ENCODE peak calls at places on chromosomes 12 and 14, in four cellular contexts. One of them, this sample, is unnamed.

GRCh38 chr12:8045952-8046944 is 13.7 kb downstream of the FOXJ2 start:
- DNase-seq in foreskin fibroblast: peak
- DNase-seq in RWPE1: peak
- DNase-seq in testis: peak
- DNase-seq in this sample: peak

GRCh38 chr14:80663541-80663940 is 278.0 kb downstream of the CEP128 start:
- DNase-seq in testis: no peak
- DNase-seq in RWPE1: no peak
- DNase-seq in foreskin fibroblast: no peak
- DNase-seq in this sample: no peak

GRCh38 chr14:106879241-106879640 is 1352.9 kb downstream of the TMEM121 start:
- DNase-seq in foreskin fibroblast: no peak
- DNase-seq in RWPE1: no peak
- DNase-seq in testis: peak
- DNase-seq in this sample: no peak

GRCh38 chr12:52050116-52050770 is 999 bp upstream of the NR4A1 start:
- DNase-seq in testis: no peak
- DNase-seq in foreskin fibroblast: no peak
- DNase-seq in RWPE1: no peak
- DNase-seq in this sample: no peak

GRCh38 chr12:109719123-109720022 is 5.7 kb downstream of the FAM222A start:
- DNase-seq in foreskin fibroblast: peak
- DNase-seq in testis: no peak
- DNase-seq in RWPE1: no peak
- DNase-seq in this sample: no peak

GRCh38 chr12:25347716-25348261 is 97.1 kb upstream of the KRAS start:
- DNase-seq in RWPE1: no peak
- DNase-seq in testis: no peak
- DNase-seq in foreskin fibroblast: no peak
- DNase-seq in this sample: no peak

GRCh38 chr12:21451529-21451928 is 14.1 kb downstream of the PYROXD1 start:
- DNase-seq in testis: no peak
- DNase-seq in RWPE1: no peak
- DNase-seq in foreskin fibroblast: no peak
- DNase-seq in this sample: no peak

GRCh38 chr14:91929700-91930099 is 17.8 kb downstream of the FBLN5 start:
- DNase-seq in RWPE1: peak
- DNase-seq in foreskin fibroblast: peak
- DNase-seq in testis: no peak
- DNase-seq in this sample: no peak

GRCh38 chr12:82574191-82574590 is 112.5 kb upstream of the TMTC2 start:
- DNase-seq in foreskin fibroblast: no peak
- DNase-seq in testis: no peak
- DNase-seq in RWPE1: no peak
- DNase-seq in this sample: no peak

GRCh38 chr12:21502164-21502496 is 541 bp downstream of the GOLT1B start:
- DNase-seq in testis: peak
- DNase-seq in RWPE1: peak
- DNase-seq in foreskin fibroblast: peak
- DNase-seq in this sample: no peak

GRCh38 chr12:12007001-12007712 is 63.6 kb upstream of the BCL2L14 start:
- DNase-seq in foreskin fibroblast: no peak
- DNase-seq in testis: no peak
- DNase-seq in RWPE1: no peak
- DNase-seq in this sample: no peak

GRCh38 chr14:48417715-48418500 is 742.5 kb upstream of the MDGA2 start:
- DNase-seq in testis: no peak
- DNase-seq in RWPE1: no peak
- DNase-seq in foreskin fibroblast: no peak
- DNase-seq in this sample: no peak

GRCh38 chr12:109717390-109718357 is 4.0 kb downstream of the FAM222A start:
- DNase-seq in RWPE1: no peak
- DNase-seq in testis: no peak
- DNase-seq in foreskin fibroblast: no peak
- DNase-seq in this sample: no peak

GRCh38 chr14:95518045-95518751 is 1.7 kb upstream of the SYNE3 start:
- DNase-seq in foreskin fibroblast: no peak
- DNase-seq in RWPE1: no peak
- DNase-seq in testis: peak
- DNase-seq in this sample: no peak

GRCh38 chr12:1350055-1350933 is 244.1 kb downstream of the FBXL14 start:
- DNase-seq in RWPE1: peak
- DNase-seq in foreskin fibroblast: peak
- DNase-seq in testis: no peak
- DNase-seq in this sample: no peak

GRCh38 chr14:95697764-95698163 is 11.5 kb downstream of the TCL1B start:
- DNase-seq in foreskin fibroblast: no peak
- DNase-seq in RWPE1: no peak
- DNase-seq in testis: no peak
- DNase-seq in this sample: no peak

GRCh38 chr12:56787498-56787897 is 24.4 kb downstream of the HSD17B6 start:
- DNase-seq in RWPE1: no peak
- DNase-seq in foreskin fibroblast: no peak
- DNase-seq in testis: no peak
- DNase-seq in this sample: no peak

GRCh38 chr12:4037747-4038312 is 164.6 kb upstream of the PARP11 start:
- DNase-seq in RWPE1: peak
- DNase-seq in testis: peak
- DNase-seq in foreskin fibroblast: peak
- DNase-seq in this sample: no peak

GRCh38 chr14:95138876-95139275 is 18.5 kb downstream of the DICER1 start:
- DNase-seq in testis: no peak
- DNase-seq in RWPE1: no peak
- DNase-seq in foreskin fibroblast: peak
- DNase-seq in this sample: no peak

GRCh38 chr12:78210494-78210860 is 379.8 kb downstream of the NAV3 start:
- DNase-seq in foreskin fibroblast: no peak
- DNase-seq in testis: no peak
- DNase-seq in RWPE1: no peak
- DNase-seq in this sample: no peak

GRCh38 chr12:21985155-21985554 is 43.9 kb upstream of the ABCC9 start:
- DNase-seq in testis: no peak
- DNase-seq in RWPE1: no peak
- DNase-seq in foreskin fibroblast: no peak
- DNase-seq in this sample: no peak

GRCh38 chr12:97075583-97076268 is 168.7 kb downstream of the NEDD1 start:
- DNase-seq in foreskin fibroblast: no peak
- DNase-seq in RWPE1: peak
- DNase-seq in testis: no peak
- DNase-seq in this sample: no peak

GRCh38 chr12:128810182-128811127 is 13.3 kb downstream of the SLC15A4 start:
- DNase-seq in testis: peak
- DNase-seq in RWPE1: no peak
- DNase-seq in foreskin fibroblast: peak
- DNase-seq in this sample: no peak

GRCh38 chr12:90292183-90292582 is 583.5 kb upstream of the ATP2B1 start:
- DNase-seq in foreskin fibroblast: no peak
- DNase-seq in testis: no peak
- DNase-seq in RWPE1: no peak
- DNase-seq in this sample: no peak

GRCh38 chr12:57770734-57771133 is 1.2 kb downstream of the METTL1 start:
- DNase-seq in RWPE1: no peak
- DNase-seq in testis: no peak
- DNase-seq in foreskin fibroblast: no peak
- DNase-seq in this sample: no peak

GRCh38 chr12:16220120-16220519 is 57.4 kb downstream of the SLC15A5 start:
- DNase-seq in RWPE1: no peak
- DNase-seq in testis: no peak
- DNase-seq in foreskin fibroblast: no peak
- DNase-seq in this sample: no peak

GRCh38 chr14:53023325-53023724 is 72.5 kb upstream of the FERMT2 start:
- DNase-seq in testis: no peak
- DNase-seq in RWPE1: no peak
- DNase-seq in foreskin fibroblast: no peak
- DNase-seq in this sample: no peak

GRCh38 chr14:64191756-64192155 is 102.4 kb downstream of the ESR2 start:
- DNase-seq in foreskin fibroblast: peak
- DNase-seq in RWPE1: peak
- DNase-seq in testis: no peak
- DNase-seq in this sample: no peak

GRCh38 chr12:25730489-25731349 is 177.6 kb upstream of the LMNTD1 start:
- DNase-seq in foreskin fibroblast: no peak
- DNase-seq in RWPE1: no peak
- DNase-seq in testis: no peak
- DNase-seq in this sample: no peak

GRCh38 chr12:75389706-75390105 is 1.2 kb upstream of the GLIPR1L2 start:
- DNase-seq in RWPE1: no peak
- DNase-seq in foreskin fibroblast: peak
- DNase-seq in testis: no peak
- DNase-seq in this sample: no peak

GRCh38 chr12:62003217-62003616 is 257.0 kb upstream of the USP15 start:
- DNase-seq in RWPE1: no peak
- DNase-seq in foreskin fibroblast: no peak
- DNase-seq in testis: no peak
- DNase-seq in this sample: no peak

GRCh38 chr12:62009445-62009844 is 250.8 kb upstream of the USP15 start:
- DNase-seq in RWPE1: no peak
- DNase-seq in foreskin fibroblast: no peak
- DNase-seq in testis: no peak
- DNase-seq in this sample: no peak

GRCh38 chr12:62008703-62009102 is 251.5 kb upstream of the USP15 start:
- DNase-seq in RWPE1: no peak
- DNase-seq in testis: no peak
- DNase-seq in foreskin fibroblast: no peak
- DNase-seq in this sample: no peak

GRCh38 chr12:62005615-62006014 is 254.6 kb upstream of the USP15 start:
- DNase-seq in RWPE1: no peak
- DNase-seq in testis: no peak
- DNase-seq in foreskin fibroblast: no peak
- DNase-seq in this sample: no peak

DNA sequence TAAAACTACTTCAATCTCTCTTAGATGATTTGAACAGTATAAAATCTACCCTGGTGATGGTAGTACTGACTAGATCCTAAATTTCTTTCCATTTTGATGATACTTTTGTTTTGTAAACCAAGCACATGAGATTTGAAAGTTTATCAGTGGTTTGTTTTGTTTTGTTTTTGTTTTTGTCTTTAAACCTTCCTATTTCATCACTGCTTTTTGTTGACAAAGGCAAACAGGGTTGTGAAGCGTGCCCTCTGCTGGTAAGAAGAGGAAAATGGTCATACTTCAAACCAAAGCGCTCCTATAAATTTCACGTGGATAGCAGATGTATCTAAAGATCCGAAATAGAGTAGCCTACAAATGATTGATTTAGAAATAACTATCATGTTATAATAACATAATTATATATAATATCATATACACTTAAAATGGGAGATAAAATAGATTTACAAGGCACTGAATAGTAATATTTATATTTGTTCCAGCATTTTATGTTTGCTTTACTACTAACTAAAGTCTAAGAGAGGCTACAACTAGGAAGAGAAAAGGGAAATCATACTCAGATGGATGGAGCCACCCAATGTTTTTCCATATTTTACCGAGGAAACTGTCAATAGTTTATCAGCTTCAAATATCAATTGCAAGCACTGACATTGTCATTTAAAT is 254.0 kb upstream of the USP15 start:
- DNase-seq in foreskin fibroblast: peak
- DNase-seq in RWPE1: peak
- DNase-seq in testis: peak
- DNase-seq in this sample: peak
- TF ChIP-seq CTCF in foreskin fibroblast: peak
- TF ChIP-seq CTCF in RWPE1: peak
- TF ChIP-seq CTCF in testis: peak
- TF ChIP-seq CTCF in this sample: peak

GRCh38 chr14:51129130-51129529 is 34.2 kb upstream of the TRIM9 start:
- DNase-seq in RWPE1: no peak
- DNase-seq in foreskin fibroblast: no peak
- DNase-seq in testis: no peak
- DNase-seq in this sample: no peak
- TF ChIP-seq CTCF in RWPE1: no peak
- TF ChIP-seq CTCF in foreskin fibroblast: no peak
- TF ChIP-seq CTCF in testis: no peak
- TF ChIP-seq CTCF in this sample: no peak

GRCh38 chr14:75084513-75084912 is 15.1 kb downstream of the ZC2HC1C start:
- DNase-seq in testis: no peak
- DNase-seq in foreskin fibroblast: no peak
- DNase-seq in RWPE1: peak
- DNase-seq in this sample: no peak
- TF ChIP-seq CTCF in testis: no peak
- TF ChIP-seq CTCF in foreskin fibroblast: peak
- TF ChIP-seq CTCF in RWPE1: peak
- TF ChIP-seq CTCF in this sample: no peak

GRCh38 chr14:105439710-105440553 is 20.3 kb downstream of the MTA1 start:
- DNase-seq in foreskin fibroblast: peak
- DNase-seq in RWPE1: no peak
- DNase-seq in testis: no peak
- DNase-seq in this sample: no peak
- TF ChIP-seq CTCF in foreskin fibroblast: no peak
- TF ChIP-seq CTCF in RWPE1: no peak
- TF ChIP-seq CTCF in testis: no peak
- TF ChIP-seq CTCF in this sample: no peak

DNA sequence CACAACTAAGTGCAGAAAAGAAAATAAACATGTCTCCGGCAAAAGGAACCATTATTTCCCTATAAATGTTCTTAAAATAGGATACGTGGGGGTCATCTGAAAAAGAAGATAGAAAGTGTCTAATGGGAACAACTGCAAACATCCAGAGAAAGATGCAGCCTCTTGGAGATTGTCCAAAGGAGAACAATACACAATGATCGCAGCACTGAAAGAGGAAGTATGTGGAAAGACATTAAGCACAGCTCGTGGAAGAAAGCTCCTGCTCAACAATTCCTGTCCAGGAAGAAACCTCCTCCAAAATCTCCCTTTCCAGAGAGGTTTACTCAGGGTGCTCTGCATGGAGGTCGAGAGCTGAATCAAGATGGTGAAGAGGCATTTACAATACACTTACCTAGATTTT is 2.5 kb upstream of the LALBA start:
- DNase-seq in foreskin fibroblast: no peak
- DNase-seq in testis: peak
- DNase-seq in RWPE1: no peak
- DNase-seq in this sample: no peak
- TF ChIP-seq CTCF in foreskin fibroblast: no peak
- TF ChIP-seq CTCF in testis: no peak
- TF ChIP-seq CTCF in RWPE1: no peak
- TF ChIP-seq CTCF in this sample: no peak

This sample was measured in nephron progenitor cell.